ENCODE peak calls at places on chromosomes 5 and 9, in four cellular contexts. One of them, this sample, is unnamed.

GRCh38 chr5:1332461-1333001 is 12.4 kb downstream of the CLPTM1L start:
- DNase-seq in AG20443: no peak
- DNase-seq in hepatocyte: no peak
- DNase-seq in NCI-H2081 treated with DMSO at 0.1 percent for 48 hours: no peak
- DNase-seq in this sample: no peak

GRCh38 chr9:4678679-4679267 is 596 bp upstream of the CDC37L1 start:
- DNase-seq in NCI-H2081 treated with DMSO at 0.1 percent for 48 hours: no peak
- DNase-seq in AG20443: no peak
- DNase-seq in hepatocyte: peak
- DNase-seq in this sample: no peak

GRCh38 chr9:134536931-134537330 is 104.7 kb upstream of the COL5A1 start:
- DNase-seq in AG20443: no peak
- DNase-seq in NCI-H2081 treated with DMSO at 0.1 percent for 48 hours: no peak
- DNase-seq in hepatocyte: no peak
- DNase-seq in this sample: no peak

GRCh38 chr5:5533927-5534326 is 111.5 kb downstream of the ICE1 start:
- DNase-seq in AG20443: no peak
- DNase-seq in hepatocyte: no peak
- DNase-seq in NCI-H2081 treated with DMSO at 0.1 percent for 48 hours: peak
- DNase-seq in this sample: no peak

GRCh38 chr9:112069318-112070169 is 105.6 kb downstream of the SUSD1 start:
- DNase-seq in NCI-H2081 treated with DMSO at 0.1 percent for 48 hours: no peak
- DNase-seq in hepatocyte: peak
- DNase-seq in AG20443: no peak
- DNase-seq in this sample: no peak

GRCh38 chr9:26677965-26678745 is 214.4 kb downstream of the CAAP1 start:
- DNase-seq in NCI-H2081 treated with DMSO at 0.1 percent for 48 hours: no peak
- DNase-seq in AG20443: no peak
- DNase-seq in hepatocyte: no peak
- DNase-seq in this sample: no peak

GRCh38 chr9:137311971-137312851 is 10.1 kb upstream of the NRARP start:
- DNase-seq in AG20443: peak
- DNase-seq in NCI-H2081 treated with DMSO at 0.1 percent for 48 hours: no peak
- DNase-seq in hepatocyte: no peak
- DNase-seq in this sample: no peak

GRCh38 chr5:95631991-95632675 is 12.2 kb downstream of the GPR150 start:
- DNase-seq in AG20443: peak
- DNase-seq in hepatocyte: peak
- DNase-seq in NCI-H2081 treated with DMSO at 0.1 percent for 48 hours: no peak
- DNase-seq in this sample: no peak

GRCh38 chr5:139709587-139710369 is 61.6 kb downstream of the CXXC5 start:
- DNase-seq in NCI-H2081 treated with DMSO at 0.1 percent for 48 hours: no peak
- DNase-seq in AG20443: no peak
- DNase-seq in hepatocyte: peak
- DNase-seq in this sample: no peak

GRCh38 chr9:35490155-35490909 is 421 bp downstream of the RUSC2 start:
- DNase-seq in hepatocyte: peak
- DNase-seq in AG20443: no peak
- DNase-seq in NCI-H2081 treated with DMSO at 0.1 percent for 48 hours: no peak
- DNase-seq in this sample: no peak

GRCh38 chr5:102651466-102651865 is 103.6 kb upstream of the PAM start:
- DNase-seq in hepatocyte: no peak
- DNase-seq in NCI-H2081 treated with DMSO at 0.1 percent for 48 hours: no peak
- DNase-seq in AG20443: no peak
- DNase-seq in this sample: no peak

GRCh38 chr9:19255821-19256220 is 25.3 kb downstream of the DENND4C start:
- DNase-seq in AG20443: no peak
- DNase-seq in hepatocyte: no peak
- DNase-seq in NCI-H2081 treated with DMSO at 0.1 percent for 48 hours: no peak
- DNase-seq in this sample: no peak

GRCh38 chr5:72167790-72168189 is 60.5 kb downstream of the MAP1B start:
- DNase-seq in AG20443: peak
- DNase-seq in hepatocyte: no peak
- DNase-seq in NCI-H2081 treated with DMSO at 0.1 percent for 48 hours: no peak
- DNase-seq in this sample: no peak

GRCh38 chr5:172904643-172905345 is 54.4 kb upstream of the RPL26L1 start:
- DNase-seq in AG20443: peak
- DNase-seq in hepatocyte: peak
- DNase-seq in NCI-H2081 treated with DMSO at 0.1 percent for 48 hours: no peak
- DNase-seq in this sample: no peak

GRCh38 chr5:133952729-133953567 is 15.5 kb downstream of the C5orf15 start:
- DNase-seq in NCI-H2081 treated with DMSO at 0.1 percent for 48 hours: no peak
- DNase-seq in AG20443: peak
- DNase-seq in hepatocyte: no peak
- DNase-seq in this sample: peak

GRCh38 chr9:93089481-93089991 is 6.5 kb upstream of the CARD19 start:
- DNase-seq in AG20443: no peak
- DNase-seq in NCI-H2081 treated with DMSO at 0.1 percent for 48 hours: no peak
- DNase-seq in hepatocyte: no peak
- DNase-seq in this sample: no peak

GRCh38 chr9:120524852-120525251 is 55.1 kb downstream of the CDK5RAP2 start:
- DNase-seq in hepatocyte: no peak
- DNase-seq in AG20443: no peak
- DNase-seq in NCI-H2081 treated with DMSO at 0.1 percent for 48 hours: no peak
- DNase-seq in this sample: no peak

GRCh38 chr5:154038241-154038603 is 488 bp downstream of the FAM114A2 start:
- DNase-seq in hepatocyte: peak
- DNase-seq in AG20443: no peak
- DNase-seq in NCI-H2081 treated with DMSO at 0.1 percent for 48 hours: no peak
- DNase-seq in this sample: no peak

GRCh38 chr9:132955768-132956167 is 11.4 kb upstream of the TSC1 start:
- DNase-seq in NCI-H2081 treated with DMSO at 0.1 percent for 48 hours: no peak
- DNase-seq in hepatocyte: no peak
- DNase-seq in AG20443: no peak
- DNase-seq in this sample: no peak

GRCh38 chr5:116273458-116274242 is 188.8 kb downstream of the COMMD10 start:
- DNase-seq in hepatocyte: no peak
- DNase-seq in AG20443: no peak
- DNase-seq in NCI-H2081 treated with DMSO at 0.1 percent for 48 hours: no peak
- DNase-seq in this sample: no peak

GRCh38 chr5:25570067-25570583 is 925.3 kb upstream of the CDH10 start:
- DNase-seq in hepatocyte: no peak
- DNase-seq in AG20443: no peak
- DNase-seq in NCI-H2081 treated with DMSO at 0.1 percent for 48 hours: no peak
- DNase-seq in this sample: no peak

GRCh38 chr5:10257870-10258269 is 7.8 kb downstream of the CCT5 start:
- DNase-seq in NCI-H2081 treated with DMSO at 0.1 percent for 48 hours: no peak
- DNase-seq in AG20443: no peak
- DNase-seq in hepatocyte: no peak
- DNase-seq in this sample: no peak

GRCh38 chr5:56974241-56974640 is 22.3 kb upstream of the MIER3 start:
- DNase-seq in AG20443: no peak
- DNase-seq in NCI-H2081 treated with DMSO at 0.1 percent for 48 hours: no peak
- DNase-seq in hepatocyte: no peak
- DNase-seq in this sample: no peak

GRCh38 chr5:133389066-133389590 is 223.2 kb downstream of the FSTL4 start:
- DNase-seq in AG20443: no peak
- DNase-seq in NCI-H2081 treated with DMSO at 0.1 percent for 48 hours: no peak
- DNase-seq in hepatocyte: no peak
- DNase-seq in this sample: no peak

GRCh38 chr5:150066901-150067396 is 19.4 kb downstream of the CSF1R start:
- DNase-seq in hepatocyte: no peak
- DNase-seq in NCI-H2081 treated with DMSO at 0.1 percent for 48 hours: no peak
- DNase-seq in AG20443: peak
- DNase-seq in this sample: peak

GRCh38 chr9:126148994-126149393 is 177.6 kb upstream of the MVB12B start:
- DNase-seq in hepatocyte: no peak
- DNase-seq in AG20443: no peak
- DNase-seq in NCI-H2081 treated with DMSO at 0.1 percent for 48 hours: no peak
- DNase-seq in this sample: no peak

GRCh38 chr5:142544946-142545652 is 140.8 kb downstream of the FGF1 start:
- DNase-seq in NCI-H2081 treated with DMSO at 0.1 percent for 48 hours: no peak
- DNase-seq in AG20443: peak
- DNase-seq in hepatocyte: no peak
- DNase-seq in this sample: no peak

GRCh38 chr9:137294091-137294683 is 7.9 kb downstream of the NRARP start:
- DNase-seq in NCI-H2081 treated with DMSO at 0.1 percent for 48 hours: no peak
- DNase-seq in hepatocyte: peak
- DNase-seq in AG20443: peak
- DNase-seq in this sample: no peak

GRCh38 chr9:14405176-14405575 is 91.2 kb upstream of the NFIB start:
- DNase-seq in NCI-H2081 treated with DMSO at 0.1 percent for 48 hours: no peak
- DNase-seq in AG20443: no peak
- DNase-seq in hepatocyte: no peak
- DNase-seq in this sample: no peak

GRCh38 chr9:120542701-120543490 is 37.1 kb downstream of the CDK5RAP2 start:
- DNase-seq in hepatocyte: no peak
- DNase-seq in NCI-H2081 treated with DMSO at 0.1 percent for 48 hours: no peak
- DNase-seq in AG20443: no peak
- DNase-seq in this sample: no peak

GRCh38 chr5:178207183-178207916 is 3.0 kb downstream of the HNRNPAB start:
- DNase-seq in NCI-H2081 treated with DMSO at 0.1 percent for 48 hours: no peak
- DNase-seq in hepatocyte: no peak
- DNase-seq in AG20443: no peak
- DNase-seq in this sample: no peak

GRCh38 chr5:1188464-1188863 is 12.9 kb upstream of the SLC6A19 start:
- DNase-seq in NCI-H2081 treated with DMSO at 0.1 percent for 48 hours: no peak
- DNase-seq in hepatocyte: no peak
- DNase-seq in AG20443: no peak
- DNase-seq in this sample: no peak

GRCh38 chr5:172870261-172870806 is 36.3 kb downstream of the ERGIC1 start:
- DNase-seq in AG20443: peak
- DNase-seq in NCI-H2081 treated with DMSO at 0.1 percent for 48 hours: no peak
- DNase-seq in hepatocyte: no peak
- DNase-seq in this sample: peak

GRCh38 chr5:75050415-75050814 is 1.9 kb downstream of the GCNT4 start:
- DNase-seq in hepatocyte: peak
- DNase-seq in AG20443: peak
- DNase-seq in NCI-H2081 treated with DMSO at 0.1 percent for 48 hours: no peak
- DNase-seq in this sample: no peak

GRCh38 chr5:5678909-5679308 is 256.4 kb downstream of the ICE1 start:
- DNase-seq in AG20443: no peak
- DNase-seq in NCI-H2081 treated with DMSO at 0.1 percent for 48 hours: no peak
- DNase-seq in hepatocyte: no peak
- DNase-seq in this sample: no peak

GRCh38 chr5:160116991-160117390 is 2.3 kb downstream of the PWWP2A start:
- DNase-seq in NCI-H2081 treated with DMSO at 0.1 percent for 48 hours: no peak
- DNase-seq in AG20443: no peak
- DNase-seq in hepatocyte: no peak
- DNase-seq in this sample: no peak

GRCh38 chr9:131180454-131180853 is 55.1 kb downstream of the NUP214 start:
- DNase-seq in NCI-H2081 treated with DMSO at 0.1 percent for 48 hours: no peak
- DNase-seq in hepatocyte: peak
- DNase-seq in AG20443: peak
- DNase-seq in this sample: peak

GRCh38 chr9:133099726-133100517 is 21.1 kb downstream of the RALGDS start:
- DNase-seq in NCI-H2081 treated with DMSO at 0.1 percent for 48 hours: no peak
- DNase-seq in hepatocyte: no peak
- DNase-seq in AG20443: no peak
- DNase-seq in this sample: no peak

This sample was measured in AG09309.